ENCODE peak calls at places on chromosomes 12 and 14, in ten cellular contexts. One of them, this sample, is unnamed.

GRCh38 chr12:13727707-13728147 is 253.7 kb downstream of the GRIN2B start:
- DNase-seq in stimulated activated CD4-positive, alpha-beta T cell treated with anti-CD3 and anti-CD28 coated beads, Interleukin-4, amount 100 ng/mL, for 48 hours: no peak
- DNase-seq in nephron progenitor cell: no peak
- DNase-seq in astrocyte: peak; percentile 1
- DNase-seq in COR-L47: peak; percentile 82
- DNase-seq in activated T-cell treated with anti-CD3 and anti-CD28 coated beads, Interleukin-2, amount 50 U/mL, for 1 hour: no peak
- DNase-seq in H9: no peak
- DNase-seq in right lobe of liver: no peak
- DNase-seq in hippocampal formation: no peak
- DNase-seq in sciatic nerve: no peak
- DNase-seq in this sample: no peak

GRCh38 chr14:24307575-24308341 is at the start of gene CIDEB:
- DNase-seq in COR-L47: peak; percentile 37
- DNase-seq in nephron progenitor cell: peak; percentile 74
- DNase-seq in activated T-cell treated with anti-CD3 and anti-CD28 coated beads, Interleukin-2, amount 50 U/mL, for 1 hour: peak; percentile 61
- DNase-seq in right lobe of liver: peak; percentile 85
- DNase-seq in H9: peak; percentile 68
- DNase-seq in sciatic nerve: peak; percentile 75
- DNase-seq in stimulated activated CD4-positive, alpha-beta T cell treated with anti-CD3 and anti-CD28 coated beads, Interleukin-4, amount 100 ng/mL, for 48 hours: no peak
- DNase-seq in hippocampal formation: peak; percentile 17
- DNase-seq in astrocyte: no peak
- DNase-seq in this sample: peak; percentile 40

GRCh38 chr12:59055204-59055839 is 135.0 kb upstream of the LRIG3 start:
- DNase-seq in activated T-cell treated with anti-CD3 and anti-CD28 coated beads, Interleukin-2, amount 50 U/mL, for 1 hour: no peak
- DNase-seq in astrocyte: peak; percentile 69
- DNase-seq in right lobe of liver: no peak
- DNase-seq in stimulated activated CD4-positive, alpha-beta T cell treated with anti-CD3 and anti-CD28 coated beads, Interleukin-4, amount 100 ng/mL, for 48 hours: no peak
- DNase-seq in sciatic nerve: no peak
- DNase-seq in hippocampal formation: no peak
- DNase-seq in nephron progenitor cell: no peak
- DNase-seq in H9: no peak
- DNase-seq in COR-L47: no peak
- DNase-seq in this sample: peak; percentile 86

GRCh38 chr14:64673748-64674147 is 30.5 kb upstream of the PLEKHG3 start:
- DNase-seq in nephron progenitor cell: no peak
- DNase-seq in hippocampal formation: no peak
- DNase-seq in sciatic nerve: no peak
- DNase-seq in astrocyte: no peak
- DNase-seq in COR-L47: no peak
- DNase-seq in H9: no peak
- DNase-seq in stimulated activated CD4-positive, alpha-beta T cell treated with anti-CD3 and anti-CD28 coated beads, Interleukin-4, amount 100 ng/mL, for 48 hours: no peak
- DNase-seq in right lobe of liver: no peak
- DNase-seq in activated T-cell treated with anti-CD3 and anti-CD28 coated beads, Interleukin-2, amount 50 U/mL, for 1 hour: peak; percentile 45
- DNase-seq in this sample: peak; percentile 76

GRCh38 chr12:107635139-107635538 is 50.5 kb upstream of the PWP1 start:
- DNase-seq in stimulated activated CD4-positive, alpha-beta T cell treated with anti-CD3 and anti-CD28 coated beads, Interleukin-4, amount 100 ng/mL, for 48 hours: no peak
- DNase-seq in H9: peak; percentile 81
- DNase-seq in activated T-cell treated with anti-CD3 and anti-CD28 coated beads, Interleukin-2, amount 50 U/mL, for 1 hour: no peak
- DNase-seq in nephron progenitor cell: no peak
- DNase-seq in astrocyte: peak; percentile 35
- DNase-seq in hippocampal formation: no peak
- DNase-seq in right lobe of liver: no peak
- DNase-seq in sciatic nerve: no peak
- DNase-seq in COR-L47: no peak
- DNase-seq in this sample: no peak

GRCh38 chr12:10048531-10048930 is 18.0 kb downstream of the CLEC9A start:
- DNase-seq in stimulated activated CD4-positive, alpha-beta T cell treated with anti-CD3 and anti-CD28 coated beads, Interleukin-4, amount 100 ng/mL, for 48 hours: no peak
- DNase-seq in sciatic nerve: no peak
- DNase-seq in H9: no peak
- DNase-seq in right lobe of liver: no peak
- DNase-seq in astrocyte: no peak
- DNase-seq in activated T-cell treated with anti-CD3 and anti-CD28 coated beads, Interleukin-2, amount 50 U/mL, for 1 hour: no peak
- DNase-seq in hippocampal formation: no peak
- DNase-seq in nephron progenitor cell: no peak
- DNase-seq in COR-L47: no peak
- DNase-seq in this sample: no peak

GRCh38 chr12:130825771-130826150 is 13.3 kb downstream of the STX2 start:
- DNase-seq in stimulated activated CD4-positive, alpha-beta T cell treated with anti-CD3 and anti-CD28 coated beads, Interleukin-4, amount 100 ng/mL, for 48 hours: no peak
- DNase-seq in hippocampal formation: no peak
- DNase-seq in astrocyte: no peak
- DNase-seq in right lobe of liver: no peak
- DNase-seq in sciatic nerve: no peak
- DNase-seq in activated T-cell treated with anti-CD3 and anti-CD28 coated beads, Interleukin-2, amount 50 U/mL, for 1 hour: no peak
- DNase-seq in H9: no peak
- DNase-seq in nephron progenitor cell: no peak
- DNase-seq in COR-L47: no peak
- DNase-seq in this sample: no peak

GRCh38 chr14:81953419-81953818 is 419.8 kb upstream of the SEL1L start:
- DNase-seq in COR-L47: no peak
- DNase-seq in H9: no peak
- DNase-seq in nephron progenitor cell: no peak
- DNase-seq in stimulated activated CD4-positive, alpha-beta T cell treated with anti-CD3 and anti-CD28 coated beads, Interleukin-4, amount 100 ng/mL, for 48 hours: no peak
- DNase-seq in astrocyte: no peak
- DNase-seq in sciatic nerve: no peak
- DNase-seq in hippocampal formation: no peak
- DNase-seq in right lobe of liver: no peak
- DNase-seq in activated T-cell treated with anti-CD3 and anti-CD28 coated beads, Interleukin-2, amount 50 U/mL, for 1 hour: no peak
- DNase-seq in this sample: no peak

GRCh38 chr14:69612014-69612758 is 790 bp downstream of the SUSD6 start:
- DNase-seq in COR-L47: peak; percentile 26
- DNase-seq in H9: no peak
- DNase-seq in stimulated activated CD4-positive, alpha-beta T cell treated with anti-CD3 and anti-CD28 coated beads, Interleukin-4, amount 100 ng/mL, for 48 hours: no peak
- DNase-seq in sciatic nerve: no peak
- DNase-seq in activated T-cell treated with anti-CD3 and anti-CD28 coated beads, Interleukin-2, amount 50 U/mL, for 1 hour: peak; percentile 57
- DNase-seq in nephron progenitor cell: no peak
- DNase-seq in right lobe of liver: peak; percentile 63
- DNase-seq in astrocyte: no peak
- DNase-seq in hippocampal formation: no peak
- DNase-seq in this sample: no peak

GRCh38 chr14:65729547-65729946 is 317.0 kb downstream of the FUT8 start:
- DNase-seq in COR-L47: no peak
- DNase-seq in sciatic nerve: no peak
- DNase-seq in nephron progenitor cell: no peak
- DNase-seq in activated T-cell treated with anti-CD3 and anti-CD28 coated beads, Interleukin-2, amount 50 U/mL, for 1 hour: no peak
- DNase-seq in right lobe of liver: no peak
- DNase-seq in H9: no peak
- DNase-seq in astrocyte: no peak
- DNase-seq in hippocampal formation: no peak
- DNase-seq in stimulated activated CD4-positive, alpha-beta T cell treated with anti-CD3 and anti-CD28 coated beads, Interleukin-4, amount 100 ng/mL, for 48 hours: no peak
- DNase-seq in this sample: no peak

GRCh38 chr14:42437809-42438208 is 831.1 kb downstream of the LRFN5 start:
- DNase-seq in astrocyte: no peak
- DNase-seq in H9: no peak
- DNase-seq in activated T-cell treated with anti-CD3 and anti-CD28 coated beads, Interleukin-2, amount 50 U/mL, for 1 hour: no peak
- DNase-seq in sciatic nerve: no peak
- DNase-seq in stimulated activated CD4-positive, alpha-beta T cell treated with anti-CD3 and anti-CD28 coated beads, Interleukin-4, amount 100 ng/mL, for 48 hours: no peak
- DNase-seq in hippocampal formation: no peak
- DNase-seq in right lobe of liver: no peak
- DNase-seq in nephron progenitor cell: no peak
- DNase-seq in COR-L47: no peak
- DNase-seq in this sample: no peak

GRCh38 chr12:19192709-19193108 is 63.2 kb downstream of the PLEKHA5 start:
- DNase-seq in COR-L47: no peak
- DNase-seq in stimulated activated CD4-positive, alpha-beta T cell treated with anti-CD3 and anti-CD28 coated beads, Interleukin-4, amount 100 ng/mL, for 48 hours: no peak
- DNase-seq in H9: no peak
- DNase-seq in sciatic nerve: no peak
- DNase-seq in astrocyte: no peak
- DNase-seq in activated T-cell treated with anti-CD3 and anti-CD28 coated beads, Interleukin-2, amount 50 U/mL, for 1 hour: no peak
- DNase-seq in hippocampal formation: no peak
- DNase-seq in right lobe of liver: no peak
- DNase-seq in nephron progenitor cell: no peak
- DNase-seq in this sample: no peak

GRCh38 chr12:63028951-63029350 is 94.0 kb upstream of the PPM1H start:
- DNase-seq in COR-L47: no peak
- DNase-seq in stimulated activated CD4-positive, alpha-beta T cell treated with anti-CD3 and anti-CD28 coated beads, Interleukin-4, amount 100 ng/mL, for 48 hours: no peak
- DNase-seq in astrocyte: no peak
- DNase-seq in hippocampal formation: no peak
- DNase-seq in H9: no peak
- DNase-seq in sciatic nerve: no peak
- DNase-seq in activated T-cell treated with anti-CD3 and anti-CD28 coated beads, Interleukin-2, amount 50 U/mL, for 1 hour: no peak
- DNase-seq in nephron progenitor cell: no peak
- DNase-seq in right lobe of liver: no peak
- DNase-seq in this sample: no peak

GRCh38 chr12:52059582-52060497 is 8.6 kb downstream of the NR4A1 start:
- DNase-seq in activated T-cell treated with anti-CD3 and anti-CD28 coated beads, Interleukin-2, amount 50 U/mL, for 1 hour: peak; percentile 62
- DNase-seq in stimulated activated CD4-positive, alpha-beta T cell treated with anti-CD3 and anti-CD28 coated beads, Interleukin-4, amount 100 ng/mL, for 48 hours: no peak
- DNase-seq in nephron progenitor cell: no peak
- DNase-seq in sciatic nerve: no peak
- DNase-seq in hippocampal formation: no peak
- DNase-seq in right lobe of liver: no peak
- DNase-seq in COR-L47: peak; percentile 56
- DNase-seq in H9: no peak
- DNase-seq in astrocyte: peak; percentile 62
- DNase-seq in this sample: no peak

This sample was measured in A172.